ENCODE peak calls at places on chromosomes 5 and 9, in four cellular contexts. One of them, this sample, is unnamed.

GRCh38 chr5:64744914-64745313 is 23.6 kb downstream of the SREK1IP1 start:
- DNase-seq in kidney glomerular epithelial cell: no peak
- DNase-seq in activated T-cell treated with anti-CD3 and anti-CD28 coated beads, Interleukin-2, amount 50 U/mL, for 1 hour: no peak
- DNase-seq in COR-L47: no peak
- DNase-seq in this sample: no peak

GRCh38 chr5:35029333-35029732 is 18.4 kb downstream of the AGXT2 start:
- DNase-seq in kidney glomerular epithelial cell: peak; percentile 63
- DNase-seq in activated T-cell treated with anti-CD3 and anti-CD28 coated beads, Interleukin-2, amount 50 U/mL, for 1 hour: no peak
- DNase-seq in COR-L47: no peak
- DNase-seq in this sample: no peak

GRCh38 chr5:5421149-5421960 is 1.1 kb upstream of the ICE1 start:
- DNase-seq in kidney glomerular epithelial cell: no peak
- DNase-seq in activated T-cell treated with anti-CD3 and anti-CD28 coated beads, Interleukin-2, amount 50 U/mL, for 1 hour: peak; percentile 27
- DNase-seq in COR-L47: peak; percentile 2
- DNase-seq in this sample: no peak

GRCh38 chr5:136802382-136802781 is 437.0 kb upstream of the TRPC7 start:
- DNase-seq in kidney glomerular epithelial cell: peak; percentile 32
- DNase-seq in activated T-cell treated with anti-CD3 and anti-CD28 coated beads, Interleukin-2, amount 50 U/mL, for 1 hour: no peak
- DNase-seq in COR-L47: no peak
- DNase-seq in this sample: no peak

GRCh38 chr5:101943784-101944183 is 352.3 kb downstream of the SLCO4C1 start:
- DNase-seq in kidney glomerular epithelial cell: no peak
- DNase-seq in activated T-cell treated with anti-CD3 and anti-CD28 coated beads, Interleukin-2, amount 50 U/mL, for 1 hour: no peak
- DNase-seq in COR-L47: no peak
- DNase-seq in this sample: no peak

GRCh38 chr5:135398855-135399837 is at the start of gene MACROH2A1:
- DNase-seq in kidney glomerular epithelial cell: peak; percentile 54
- DNase-seq in activated T-cell treated with anti-CD3 and anti-CD28 coated beads, Interleukin-2, amount 50 U/mL, for 1 hour: peak; percentile 81
- DNase-seq in COR-L47: peak; percentile 83
- DNase-seq in this sample: no peak

GRCh38 chr9:95807326-95807947 is 68.1 kb upstream of the ERCC6L2 start:
- DNase-seq in kidney glomerular epithelial cell: no peak
- DNase-seq in activated T-cell treated with anti-CD3 and anti-CD28 coated beads, Interleukin-2, amount 50 U/mL, for 1 hour: no peak
- DNase-seq in COR-L47: no peak
- DNase-seq in this sample: no peak

GRCh38 chr5:176542135-176542595 is 5.0 kb upstream of the RNF44 start:
- DNase-seq in kidney glomerular epithelial cell: no peak
- DNase-seq in activated T-cell treated with anti-CD3 and anti-CD28 coated beads, Interleukin-2, amount 50 U/mL, for 1 hour: peak; percentile 78
- DNase-seq in COR-L47: no peak
- DNase-seq in this sample: no peak

GRCh38 chr9:115042781-115043509 is 75.0 kb downstream of the TNC start:
- DNase-seq in kidney glomerular epithelial cell: no peak
- DNase-seq in activated T-cell treated with anti-CD3 and anti-CD28 coated beads, Interleukin-2, amount 50 U/mL, for 1 hour: no peak
- DNase-seq in COR-L47: no peak
- DNase-seq in this sample: no peak

GRCh38 chr5:55993013-55993412 is 1.8 kb downstream of the IL6ST start:
- DNase-seq in kidney glomerular epithelial cell: no peak
- DNase-seq in activated T-cell treated with anti-CD3 and anti-CD28 coated beads, Interleukin-2, amount 50 U/mL, for 1 hour: no peak
- DNase-seq in COR-L47: no peak
- DNase-seq in this sample: no peak

GRCh38 chr9:132804576-132805295 is 73.3 kb downstream of the AK8 start:
- DNase-seq in kidney glomerular epithelial cell: no peak
- DNase-seq in activated T-cell treated with anti-CD3 and anti-CD28 coated beads, Interleukin-2, amount 50 U/mL, for 1 hour: no peak
- DNase-seq in COR-L47: peak; percentile 45
- DNase-seq in this sample: no peak

GRCh38 chr5:1037671-1038416 is 29.2 kb downstream of the NKD2 start:
- DNase-seq in kidney glomerular epithelial cell: no peak
- DNase-seq in activated T-cell treated with anti-CD3 and anti-CD28 coated beads, Interleukin-2, amount 50 U/mL, for 1 hour: no peak
- DNase-seq in COR-L47: no peak
- DNase-seq in this sample: no peak

GRCh38 chr5:141525659-141526058 is 36.8 kb downstream of the PCDHGC5 start:
- DNase-seq in kidney glomerular epithelial cell: no peak
- DNase-seq in activated T-cell treated with anti-CD3 and anti-CD28 coated beads, Interleukin-2, amount 50 U/mL, for 1 hour: no peak
- DNase-seq in COR-L47: no peak
- DNase-seq in this sample: no peak

GRCh38 chr9:92680166-92681119 is 10.5 kb upstream of the IPPK start:
- DNase-seq in kidney glomerular epithelial cell: no peak
- DNase-seq in activated T-cell treated with anti-CD3 and anti-CD28 coated beads, Interleukin-2, amount 50 U/mL, for 1 hour: no peak
- DNase-seq in COR-L47: no peak
- DNase-seq in this sample: no peak

GRCh38 chr5:109784687-109785086 is 95.0 kb downstream of the MAN2A1 start:
- DNase-seq in kidney glomerular epithelial cell: no peak
- DNase-seq in activated T-cell treated with anti-CD3 and anti-CD28 coated beads, Interleukin-2, amount 50 U/mL, for 1 hour: no peak
- DNase-seq in COR-L47: no peak
- DNase-seq in this sample: no peak

GRCh38 chr5:61468483-61468865 is 136.4 kb downstream of the ZSWIM6 start:
- DNase-seq in kidney glomerular epithelial cell: no peak
- DNase-seq in activated T-cell treated with anti-CD3 and anti-CD28 coated beads, Interleukin-2, amount 50 U/mL, for 1 hour: no peak
- DNase-seq in COR-L47: no peak
- DNase-seq in this sample: no peak

GRCh38 chr5:7941692-7942091 is 72.7 kb downstream of the MTRR start:
- DNase-seq in kidney glomerular epithelial cell: no peak
- DNase-seq in activated T-cell treated with anti-CD3 and anti-CD28 coated beads, Interleukin-2, amount 50 U/mL, for 1 hour: no peak
- DNase-seq in COR-L47: no peak
- DNase-seq in this sample: no peak

GRCh38 chr9:90059436-90059835 is 454.6 kb downstream of the GADD45G start:
- DNase-seq in kidney glomerular epithelial cell: no peak
- DNase-seq in activated T-cell treated with anti-CD3 and anti-CD28 coated beads, Interleukin-2, amount 50 U/mL, for 1 hour: no peak
- DNase-seq in COR-L47: no peak
- DNase-seq in this sample: no peak

GRCh38 chr5:144150996-144151395 is 19.5 kb downstream of the YIPF5 start:
- DNase-seq in kidney glomerular epithelial cell: peak; percentile 22
- DNase-seq in activated T-cell treated with anti-CD3 and anti-CD28 coated beads, Interleukin-2, amount 50 U/mL, for 1 hour: no peak
- DNase-seq in COR-L47: no peak
- DNase-seq in this sample: no peak

GRCh38 chr9:70588999-70589398 is 174.5 kb upstream of the KLF9 start:
- DNase-seq in kidney glomerular epithelial cell: no peak
- DNase-seq in activated T-cell treated with anti-CD3 and anti-CD28 coated beads, Interleukin-2, amount 50 U/mL, for 1 hour: no peak
- DNase-seq in COR-L47: no peak
- DNase-seq in this sample: no peak

GRCh38 chr5:172379481-172379880 is 74.8 kb downstream of the SH3PXD2B start:
- DNase-seq in kidney glomerular epithelial cell: no peak
- DNase-seq in activated T-cell treated with anti-CD3 and anti-CD28 coated beads, Interleukin-2, amount 50 U/mL, for 1 hour: no peak
- DNase-seq in COR-L47: no peak
- DNase-seq in this sample: no peak

GRCh38 chr5:162786234-162786633 is 651.2 kb upstream of the CCNG1 start:
- DNase-seq in kidney glomerular epithelial cell: no peak
- DNase-seq in activated T-cell treated with anti-CD3 and anti-CD28 coated beads, Interleukin-2, amount 50 U/mL, for 1 hour: no peak
- DNase-seq in COR-L47: no peak
- DNase-seq in this sample: no peak

GRCh38 chr5:121160591-121160990 is 691.1 kb upstream of the FTMT start:
- DNase-seq in kidney glomerular epithelial cell: no peak
- DNase-seq in activated T-cell treated with anti-CD3 and anti-CD28 coated beads, Interleukin-2, amount 50 U/mL, for 1 hour: no peak
- DNase-seq in COR-L47: no peak
- DNase-seq in this sample: no peak

GRCh38 chr5:135508496-135509005 is 27.2 kb downstream of the NEUROG1 start:
- DNase-seq in kidney glomerular epithelial cell: no peak
- DNase-seq in activated T-cell treated with anti-CD3 and anti-CD28 coated beads, Interleukin-2, amount 50 U/mL, for 1 hour: no peak
- DNase-seq in COR-L47: no peak
- DNase-seq in this sample: no peak

GRCh38 chr5:81302596-81302995 is 1.2 kb downstream of the ZCCHC9 start:
- DNase-seq in kidney glomerular epithelial cell: no peak
- DNase-seq in activated T-cell treated with anti-CD3 and anti-CD28 coated beads, Interleukin-2, amount 50 U/mL, for 1 hour: no peak
- DNase-seq in COR-L47: no peak
- DNase-seq in this sample: no peak

GRCh38 chr5:171629221-171630005 is 156.2 kb upstream of the SMIM23 start:
- DNase-seq in kidney glomerular epithelial cell: peak; percentile 3
- DNase-seq in activated T-cell treated with anti-CD3 and anti-CD28 coated beads, Interleukin-2, amount 50 U/mL, for 1 hour: no peak
- DNase-seq in COR-L47: no peak
- DNase-seq in this sample: no peak

GRCh38 chr9:137619240-137620090 is 660 bp downstream of the EHMT1 start:
- DNase-seq in kidney glomerular epithelial cell: peak; percentile 35
- DNase-seq in activated T-cell treated with anti-CD3 and anti-CD28 coated beads, Interleukin-2, amount 50 U/mL, for 1 hour: peak; percentile 47
- DNase-seq in COR-L47: no peak
- DNase-seq in this sample: no peak

GRCh38 chr9:14058078-14058688 is 255.8 kb downstream of the NFIB start:
- DNase-seq in kidney glomerular epithelial cell: no peak
- DNase-seq in activated T-cell treated with anti-CD3 and anti-CD28 coated beads, Interleukin-2, amount 50 U/mL, for 1 hour: no peak
- DNase-seq in COR-L47: no peak
- DNase-seq in this sample: no peak

GRCh38 chr5:120464627-120465280 is 654 bp downstream of the PRR16 start:
- DNase-seq in kidney glomerular epithelial cell: no peak
- DNase-seq in activated T-cell treated with anti-CD3 and anti-CD28 coated beads, Interleukin-2, amount 50 U/mL, for 1 hour: peak; percentile 13
- DNase-seq in COR-L47: no peak
- DNase-seq in this sample: no peak

GRCh38 chr9:33778700-33779351 is 16.5 kb upstream of the PRSS3 start:
- DNase-seq in kidney glomerular epithelial cell: peak; percentile 58
- DNase-seq in activated T-cell treated with anti-CD3 and anti-CD28 coated beads, Interleukin-2, amount 50 U/mL, for 1 hour: peak; percentile 35
- DNase-seq in COR-L47: peak; percentile 65
- DNase-seq in this sample: no peak

GRCh38 chr5:132010645-132011560 is 555 bp downstream of the ACSL6 start:
- DNase-seq in kidney glomerular epithelial cell: no peak
- DNase-seq in activated T-cell treated with anti-CD3 and anti-CD28 coated beads, Interleukin-2, amount 50 U/mL, for 1 hour: no peak
- DNase-seq in COR-L47: no peak
- DNase-seq in this sample: no peak

GRCh38 chr9:2939368-2939767 is 95.5 kb upstream of the PUM3 start:
- DNase-seq in kidney glomerular epithelial cell: no peak
- DNase-seq in activated T-cell treated with anti-CD3 and anti-CD28 coated beads, Interleukin-2, amount 50 U/mL, for 1 hour: no peak
- DNase-seq in COR-L47: no peak
- DNase-seq in this sample: no peak

GRCh38 chr5:119417891-119418781 is 34.2 kb upstream of the HSD17B4 start:
- DNase-seq in kidney glomerular epithelial cell: no peak
- DNase-seq in activated T-cell treated with anti-CD3 and anti-CD28 coated beads, Interleukin-2, amount 50 U/mL, for 1 hour: no peak
- DNase-seq in COR-L47: no peak
- DNase-seq in this sample: no peak

GRCh38 chr9:22514866-22515265 is 68.2 kb downstream of the DMRTA1 start:
- DNase-seq in kidney glomerular epithelial cell: no peak
- DNase-seq in activated T-cell treated with anti-CD3 and anti-CD28 coated beads, Interleukin-2, amount 50 U/mL, for 1 hour: no peak
- DNase-seq in COR-L47: no peak
- DNase-seq in this sample: no peak

GRCh38 chr9:93218161-93218560 is 34.2 kb downstream of the WNK2 start:
- DNase-seq in kidney glomerular epithelial cell: no peak
- DNase-seq in activated T-cell treated with anti-CD3 and anti-CD28 coated beads, Interleukin-2, amount 50 U/mL, for 1 hour: no peak
- DNase-seq in COR-L47: no peak
- DNase-seq in this sample: no peak

GRCh38 chr5:33425334-33425733 is 15.4 kb upstream of the TARS1 start:
- DNase-seq in kidney glomerular epithelial cell: no peak
- DNase-seq in activated T-cell treated with anti-CD3 and anti-CD28 coated beads, Interleukin-2, amount 50 U/mL, for 1 hour: no peak
- DNase-seq in COR-L47: no peak
- DNase-seq in this sample: no peak